ENCODE peak calls at places on chromosomes 3 and 15, in ten cellular contexts. One of them, this sample, is unnamed.

GRCh38 chr3:142645236-142645793 is 49.1 kb downstream of the PLS1 start:
- DNase-seq in suprapubic skin: no peak
- DNase-seq in cardiac muscle cell: no peak
- DNase-seq in heart right ventricle: no peak
- DNase-seq in AG04449: no peak
- DNase-seq in CD4-positive, alpha-beta T cell: no peak
- DNase-seq in BE2C: no peak
- DNase-seq in neural progenitor cell: no peak
- DNase-seq in CD8-positive, alpha-beta T cell: no peak
- DNase-seq in fibroblast of lung: peak
- DNase-seq in this sample: no peak

GRCh38 chr15:40065166-40065565 is 26.2 kb upstream of the SRP14 start:
- DNase-seq in CD8-positive, alpha-beta T cell: no peak
- DNase-seq in CD4-positive, alpha-beta T cell: no peak
- DNase-seq in AG04449: no peak
- DNase-seq in cardiac muscle cell: no peak
- DNase-seq in neural progenitor cell: no peak
- DNase-seq in suprapubic skin: no peak
- DNase-seq in BE2C: peak
- DNase-seq in fibroblast of lung: no peak
- DNase-seq in heart right ventricle: no peak
- DNase-seq in this sample: no peak

GRCh38 chr15:40776537-40777141 is 6.9 kb downstream of the C15orf62 start:
- DNase-seq in fibroblast of lung: peak
- DNase-seq in cardiac muscle cell: no peak
- DNase-seq in neural progenitor cell: no peak
- DNase-seq in CD4-positive, alpha-beta T cell: no peak
- DNase-seq in CD8-positive, alpha-beta T cell: peak
- DNase-seq in BE2C: no peak
- DNase-seq in heart right ventricle: no peak
- DNase-seq in suprapubic skin: no peak
- DNase-seq in AG04449: no peak
- DNase-seq in this sample: no peak

GRCh38 chr3:49792371-49793150 is 6.2 kb upstream of the IP6K1 start:
- DNase-seq in CD8-positive, alpha-beta T cell: no peak
- DNase-seq in neural progenitor cell: no peak
- DNase-seq in heart right ventricle: no peak
- DNase-seq in CD4-positive, alpha-beta T cell: no peak
- DNase-seq in suprapubic skin: no peak
- DNase-seq in cardiac muscle cell: no peak
- DNase-seq in fibroblast of lung: no peak
- DNase-seq in AG04449: no peak
- DNase-seq in BE2C: no peak
- DNase-seq in this sample: no peak

GRCh38 chr3:64878372-64878771 is 190.6 kb upstream of the ADAMTS9 start:
- DNase-seq in heart right ventricle: no peak
- DNase-seq in CD8-positive, alpha-beta T cell: no peak
- DNase-seq in cardiac muscle cell: no peak
- DNase-seq in CD4-positive, alpha-beta T cell: no peak
- DNase-seq in suprapubic skin: no peak
- DNase-seq in fibroblast of lung: peak
- DNase-seq in BE2C: no peak
- DNase-seq in AG04449: no peak
- DNase-seq in neural progenitor cell: no peak
- DNase-seq in this sample: no peak

GRCh38 chr3:152505926-152506325 is 237.2 kb downstream of the MBNL1 start:
- DNase-seq in CD4-positive, alpha-beta T cell: no peak
- DNase-seq in CD8-positive, alpha-beta T cell: no peak
- DNase-seq in cardiac muscle cell: no peak
- DNase-seq in fibroblast of lung: no peak
- DNase-seq in heart right ventricle: no peak
- DNase-seq in BE2C: no peak
- DNase-seq in neural progenitor cell: no peak
- DNase-seq in AG04449: no peak
- DNase-seq in suprapubic skin: no peak
- DNase-seq in this sample: no peak

GRCh38 chr3:197125601-197126000 is 96.0 kb upstream of the MELTF start:
- DNase-seq in cardiac muscle cell: no peak
- DNase-seq in BE2C: no peak
- DNase-seq in CD8-positive, alpha-beta T cell: no peak
- DNase-seq in heart right ventricle: no peak
- DNase-seq in CD4-positive, alpha-beta T cell: no peak
- DNase-seq in AG04449: no peak
- DNase-seq in neural progenitor cell: no peak
- DNase-seq in suprapubic skin: no peak
- DNase-seq in fibroblast of lung: peak
- DNase-seq in this sample: no peak

GRCh38 chr3:50594253-50594785 is 17.3 kb downstream of the CISH start:
- DNase-seq in fibroblast of lung: no peak
- DNase-seq in suprapubic skin: no peak
- DNase-seq in neural progenitor cell: no peak
- DNase-seq in cardiac muscle cell: no peak
- DNase-seq in BE2C: no peak
- DNase-seq in CD4-positive, alpha-beta T cell: no peak
- DNase-seq in CD8-positive, alpha-beta T cell: no peak
- DNase-seq in heart right ventricle: no peak
- DNase-seq in AG04449: no peak
- DNase-seq in this sample: no peak

GRCh38 chr15:57272770-57273357 is 103.4 kb upstream of the CGNL1 start:
- DNase-seq in BE2C: no peak
- DNase-seq in suprapubic skin: no peak
- DNase-seq in AG04449: no peak
- DNase-seq in cardiac muscle cell: no peak
- DNase-seq in fibroblast of lung: no peak
- DNase-seq in CD4-positive, alpha-beta T cell: no peak
- DNase-seq in CD8-positive, alpha-beta T cell: no peak
- DNase-seq in neural progenitor cell: no peak
- DNase-seq in heart right ventricle: no peak
- DNase-seq in this sample: no peak

GRCh38 chr15:67859331-67859946 is 19.6 kb upstream of the RNU6-1 start:
- DNase-seq in fibroblast of lung: no peak
- DNase-seq in cardiac muscle cell: no peak
- DNase-seq in CD4-positive, alpha-beta T cell: no peak
- DNase-seq in neural progenitor cell: no peak
- DNase-seq in suprapubic skin: peak
- DNase-seq in heart right ventricle: no peak
- DNase-seq in CD8-positive, alpha-beta T cell: no peak
- DNase-seq in BE2C: no peak
- DNase-seq in AG04449: no peak
- DNase-seq in this sample: no peak

GRCh38 chr3:193132923-193133463 is 108.0 kb upstream of the PLAAT1 start:
- DNase-seq in neural progenitor cell: peak
- DNase-seq in BE2C: no peak
- DNase-seq in heart right ventricle: no peak
- DNase-seq in suprapubic skin: no peak
- DNase-seq in CD8-positive, alpha-beta T cell: no peak
- DNase-seq in CD4-positive, alpha-beta T cell: no peak
- DNase-seq in fibroblast of lung: no peak
- DNase-seq in AG04449: no peak
- DNase-seq in cardiac muscle cell: no peak
- DNase-seq in this sample: no peak

GRCh38 chr15:58380280-58380945 is 51.4 kb upstream of the LIPC start:
- DNase-seq in CD4-positive, alpha-beta T cell: no peak
- DNase-seq in suprapubic skin: no peak
- DNase-seq in BE2C: no peak
- DNase-seq in cardiac muscle cell: no peak
- DNase-seq in fibroblast of lung: no peak
- DNase-seq in heart right ventricle: no peak
- DNase-seq in CD8-positive, alpha-beta T cell: no peak
- DNase-seq in AG04449: no peak
- DNase-seq in neural progenitor cell: no peak
- DNase-seq in this sample: no peak

GRCh38 chr3:53881691-53882593 is at the start of gene ACTR8:
- DNase-seq in AG04449: no peak
- DNase-seq in heart right ventricle: peak
- DNase-seq in CD4-positive, alpha-beta T cell: peak
- DNase-seq in BE2C: peak
- DNase-seq in fibroblast of lung: peak
- DNase-seq in neural progenitor cell: peak
- DNase-seq in suprapubic skin: peak
- DNase-seq in cardiac muscle cell: peak
- DNase-seq in CD8-positive, alpha-beta T cell: peak
- DNase-seq in this sample: peak
- TF ChIP-seq CTCF in AG04449: peak
- TF ChIP-seq CTCF in heart right ventricle: peak
- TF ChIP-seq CTCF in CD4-positive, alpha-beta T cell: no peak
- TF ChIP-seq CTCF in BE2C: no peak
- TF ChIP-seq CTCF in fibroblast of lung: peak
- TF ChIP-seq CTCF in neural progenitor cell: peak
- TF ChIP-seq CTCF in suprapubic skin: no peak
- TF ChIP-seq CTCF in cardiac muscle cell: no peak
- TF ChIP-seq CTCF in CD8-positive, alpha-beta T cell: no peak
- TF ChIP-seq CTCF in this sample: peak

GRCh38 chr15:93072011-93072410 is 17.0 kb downstream of the RGMA start:
- DNase-seq in AG04449: peak
- DNase-seq in CD4-positive, alpha-beta T cell: no peak
- DNase-seq in neural progenitor cell: peak
- DNase-seq in cardiac muscle cell: no peak
- DNase-seq in suprapubic skin: peak
- DNase-seq in CD8-positive, alpha-beta T cell: no peak
- DNase-seq in heart right ventricle: no peak
- DNase-seq in BE2C: no peak
- DNase-seq in fibroblast of lung: peak
- DNase-seq in this sample: no peak

GRCh38 chr15:93071469-93071891 is 17.5 kb downstream of the RGMA start:
- DNase-seq in suprapubic skin: peak
- DNase-seq in heart right ventricle: no peak
- DNase-seq in neural progenitor cell: peak
- DNase-seq in cardiac muscle cell: peak
- DNase-seq in CD4-positive, alpha-beta T cell: no peak
- DNase-seq in BE2C: no peak
- DNase-seq in CD8-positive, alpha-beta T cell: no peak
- DNase-seq in fibroblast of lung: peak
- DNase-seq in AG04449: no peak
- DNase-seq in this sample: no peak

GRCh38 chr15:93070901-93071300 is 18.1 kb downstream of the RGMA start:
- DNase-seq in CD4-positive, alpha-beta T cell: no peak
- DNase-seq in fibroblast of lung: no peak
- DNase-seq in neural progenitor cell: peak
- DNase-seq in CD8-positive, alpha-beta T cell: no peak
- DNase-seq in suprapubic skin: no peak
- DNase-seq in AG04449: no peak
- DNase-seq in heart right ventricle: no peak
- DNase-seq in BE2C: no peak
- DNase-seq in cardiac muscle cell: no peak
- DNase-seq in this sample: no peak

GRCh38 chr15:93073465-93073952 is 15.5 kb downstream of the RGMA start:
- DNase-seq in CD4-positive, alpha-beta T cell: no peak
- DNase-seq in suprapubic skin: peak
- DNase-seq in BE2C: no peak
- DNase-seq in fibroblast of lung: no peak
- DNase-seq in CD8-positive, alpha-beta T cell: peak
- DNase-seq in heart right ventricle: no peak
- DNase-seq in AG04449: no peak
- DNase-seq in neural progenitor cell: peak
- DNase-seq in cardiac muscle cell: no peak
- DNase-seq in this sample: no peak

DNA sequence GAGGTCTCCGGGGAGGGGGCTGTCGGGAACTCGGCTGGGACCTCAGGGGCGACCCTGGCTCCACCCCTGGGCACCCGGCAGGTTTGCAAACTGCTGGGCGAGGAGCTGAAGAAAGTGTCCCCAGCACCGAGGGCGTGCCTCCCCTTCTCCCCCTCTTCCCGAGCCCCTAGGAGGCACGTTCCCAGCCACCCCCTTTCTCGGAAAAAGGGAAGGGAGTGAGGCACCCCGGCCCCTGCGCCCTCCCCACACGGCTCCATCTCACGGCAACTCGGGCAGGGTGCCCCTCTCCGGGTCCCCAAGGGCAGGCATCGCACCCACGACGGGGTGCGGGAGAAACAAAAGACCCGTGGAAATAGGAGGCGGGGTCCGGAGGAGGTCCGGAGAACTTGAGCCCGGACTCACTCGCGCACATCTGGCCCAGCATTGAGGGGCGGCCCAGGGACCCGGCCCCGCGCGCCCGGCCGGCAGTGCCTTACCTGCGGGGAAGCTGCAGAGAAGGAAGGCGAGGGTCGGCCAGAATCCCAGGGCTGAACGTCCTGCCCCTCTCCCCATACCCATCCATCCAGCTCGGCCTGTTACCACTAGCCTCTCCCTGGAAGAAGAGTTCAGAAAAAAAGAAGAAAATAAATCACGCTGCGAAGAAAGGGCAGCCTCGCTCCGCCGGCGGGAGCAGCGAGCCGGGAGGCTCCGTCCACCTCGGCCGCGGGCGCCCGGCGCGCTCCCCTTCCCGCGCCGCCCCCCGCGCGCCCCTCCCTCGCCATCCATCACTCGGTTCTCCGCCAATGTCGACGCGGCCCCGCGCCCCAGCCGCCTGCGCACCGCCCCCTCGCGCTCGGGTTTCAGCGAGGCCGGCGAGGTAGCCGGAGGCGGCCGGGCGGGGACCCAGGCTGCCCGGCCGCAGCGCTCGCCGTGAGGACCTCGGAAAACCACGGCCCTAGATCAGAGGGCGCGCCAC is 16.3 kb downstream of the RGMA start:
- DNase-seq in BE2C: peak
- DNase-seq in CD4-positive, alpha-beta T cell: no peak
- DNase-seq in cardiac muscle cell: peak
- DNase-seq in fibroblast of lung: peak
- DNase-seq in neural progenitor cell: peak
- DNase-seq in heart right ventricle: peak
- DNase-seq in suprapubic skin: peak
- DNase-seq in AG04449: no peak
- DNase-seq in CD8-positive, alpha-beta T cell: no peak
- DNase-seq in this sample: peak
- TF ChIP-seq CTCF in BE2C: no peak
- TF ChIP-seq CTCF in CD4-positive, alpha-beta T cell: no peak
- TF ChIP-seq CTCF in cardiac muscle cell: no peak
- TF ChIP-seq CTCF in fibroblast of lung: no peak
- TF ChIP-seq CTCF in neural progenitor cell: no peak
- TF ChIP-seq CTCF in heart right ventricle: peak
- TF ChIP-seq CTCF in suprapubic skin: no peak
- TF ChIP-seq CTCF in AG04449: no peak
- TF ChIP-seq CTCF in CD8-positive, alpha-beta T cell: no peak
- TF ChIP-seq CTCF in this sample: no peak

GRCh38 chr3:134357914-134358811 is 16.1 kb downstream of the AMOTL2 start:
- DNase-seq in CD4-positive, alpha-beta T cell: no peak
- DNase-seq in suprapubic skin: peak
- DNase-seq in fibroblast of lung: peak
- DNase-seq in neural progenitor cell: no peak
- DNase-seq in BE2C: peak
- DNase-seq in AG04449: peak
- DNase-seq in CD8-positive, alpha-beta T cell: no peak
- DNase-seq in heart right ventricle: no peak
- DNase-seq in cardiac muscle cell: peak
- DNase-seq in this sample: peak
- TF ChIP-seq CTCF in CD4-positive, alpha-beta T cell: no peak
- TF ChIP-seq CTCF in suprapubic skin: no peak
- TF ChIP-seq CTCF in fibroblast of lung: peak
- TF ChIP-seq CTCF in neural progenitor cell: peak
- TF ChIP-seq CTCF in BE2C: peak
- TF ChIP-seq CTCF in AG04449: peak
- TF ChIP-seq CTCF in CD8-positive, alpha-beta T cell: no peak
- TF ChIP-seq CTCF in heart right ventricle: peak
- TF ChIP-seq CTCF in cardiac muscle cell: peak
- TF ChIP-seq CTCF in this sample: no peak

DNA sequence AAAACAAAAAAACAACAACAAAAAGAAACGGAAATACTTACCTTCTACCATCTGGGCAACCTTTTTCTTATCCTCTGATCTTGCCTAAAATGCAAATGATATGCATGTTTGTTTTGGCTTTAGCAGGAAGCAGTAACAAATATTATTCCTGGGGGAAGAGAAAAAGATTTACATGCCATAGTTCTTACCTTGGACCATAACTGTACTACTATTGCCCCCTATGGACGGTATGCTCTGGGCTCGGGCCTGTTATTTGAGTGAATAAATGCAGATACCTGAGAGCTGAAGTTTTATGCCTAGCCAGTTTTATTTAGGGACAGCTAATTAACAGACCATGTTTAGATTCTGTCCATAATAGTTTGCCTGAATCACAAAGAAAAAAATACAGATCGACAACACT is 12.6 kb upstream of the STARD5 start:
- DNase-seq in AG04449: no peak
- DNase-seq in fibroblast of lung: peak
- DNase-seq in neural progenitor cell: no peak
- DNase-seq in CD4-positive, alpha-beta T cell: peak
- DNase-seq in BE2C: no peak
- DNase-seq in suprapubic skin: no peak
- DNase-seq in CD8-positive, alpha-beta T cell: no peak
- DNase-seq in cardiac muscle cell: no peak
- DNase-seq in heart right ventricle: no peak
- DNase-seq in this sample: no peak
- TF ChIP-seq CTCF in AG04449: peak
- TF ChIP-seq CTCF in fibroblast of lung: peak
- TF ChIP-seq CTCF in neural progenitor cell: peak
- TF ChIP-seq CTCF in CD4-positive, alpha-beta T cell: peak
- TF ChIP-seq CTCF in BE2C: peak
- TF ChIP-seq CTCF in suprapubic skin: no peak
- TF ChIP-seq CTCF in CD8-positive, alpha-beta T cell: peak
- TF ChIP-seq CTCF in cardiac muscle cell: peak
- TF ChIP-seq CTCF in heart right ventricle: peak
- TF ChIP-seq CTCF in this sample: no peak